ENCODE peak calls at places on chromosomes 13 and 19, in eight cellular contexts. One of them, this sample, is unnamed.

GRCh38 chr19:28168557-28168956 is 1044.4 kb downstream of the UQCRFS1 start:
- DNase-seq in PC-9: no peak
- DNase-seq in heart left ventricle: no peak
- DNase-seq in endothelial cell of umbilical vein: no peak
- DNase-seq in cardiac muscle cell: no peak
- DNase-seq in CD8-positive, alpha-beta T cell: no peak
- DNase-seq in GM23338: peak; percentile 79
- DNase-seq in adrenal gland: no peak
- DNase-seq in this sample: no peak

GRCh38 chr19:51811344-51811743 is 16.4 kb downstream of the FPR3 start:
- DNase-seq in PC-9: no peak
- DNase-seq in heart left ventricle: peak; percentile 46
- DNase-seq in endothelial cell of umbilical vein: no peak
- DNase-seq in cardiac muscle cell: no peak
- DNase-seq in CD8-positive, alpha-beta T cell: no peak
- DNase-seq in GM23338: no peak
- DNase-seq in adrenal gland: peak; percentile 55
- DNase-seq in this sample: peak; percentile 78

GRCh38 chr19:12750851-12751250 is 740 bp upstream of the BEST2 start:
- DNase-seq in PC-9: no peak
- DNase-seq in heart left ventricle: no peak
- DNase-seq in endothelial cell of umbilical vein: no peak
- DNase-seq in cardiac muscle cell: no peak
- DNase-seq in CD8-positive, alpha-beta T cell: no peak
- DNase-seq in GM23338: no peak
- DNase-seq in adrenal gland: no peak
- DNase-seq in this sample: no peak

GRCh38 chr13:85313761-85314503 is 485.3 kb downstream of the SLITRK6 start:
- DNase-seq in PC-9: peak; percentile 1
- DNase-seq in heart left ventricle: no peak
- DNase-seq in endothelial cell of umbilical vein: peak; percentile 64
- DNase-seq in cardiac muscle cell: peak; percentile 3
- DNase-seq in CD8-positive, alpha-beta T cell: no peak
- DNase-seq in GM23338: no peak
- DNase-seq in adrenal gland: no peak
- DNase-seq in this sample: no peak

GRCh38 chr13:106173346-106173745 is 362.1 kb downstream of the EFNB2 start:
- DNase-seq in PC-9: no peak
- DNase-seq in heart left ventricle: no peak
- DNase-seq in endothelial cell of umbilical vein: no peak
- DNase-seq in cardiac muscle cell: no peak
- DNase-seq in CD8-positive, alpha-beta T cell: no peak
- DNase-seq in GM23338: no peak
- DNase-seq in adrenal gland: no peak
- DNase-seq in this sample: no peak

GRCh38 chr13:30744056-30744684 is 8.8 kb downstream of the ALOX5AP start:
- DNase-seq in PC-9: peak; percentile 44
- DNase-seq in heart left ventricle: peak; percentile 33
- DNase-seq in endothelial cell of umbilical vein: peak; percentile 36
- DNase-seq in cardiac muscle cell: no peak
- DNase-seq in CD8-positive, alpha-beta T cell: peak; percentile 88
- DNase-seq in GM23338: no peak
- DNase-seq in adrenal gland: peak; percentile 76
- DNase-seq in this sample: peak; percentile 83

GRCh38 chr13:110985570-110985969 is 70.7 kb upstream of the ANKRD10 start:
- DNase-seq in PC-9: no peak
- DNase-seq in heart left ventricle: no peak
- DNase-seq in endothelial cell of umbilical vein: no peak
- DNase-seq in cardiac muscle cell: peak; percentile 33
- DNase-seq in CD8-positive, alpha-beta T cell: no peak
- DNase-seq in GM23338: no peak
- DNase-seq in adrenal gland: no peak
- DNase-seq in this sample: no peak

GRCh38 chr19:4609878-4610511 is 29.3 kb upstream of the TNFAIP8L1 start:
- DNase-seq in PC-9: no peak
- DNase-seq in heart left ventricle: peak; percentile 47
- DNase-seq in endothelial cell of umbilical vein: no peak
- DNase-seq in cardiac muscle cell: no peak
- DNase-seq in CD8-positive, alpha-beta T cell: no peak
- DNase-seq in GM23338: peak; percentile 64
- DNase-seq in adrenal gland: no peak
- DNase-seq in this sample: peak; percentile 84

GRCh38 chr13:31322025-31322424 is 122.2 kb downstream of the B3GLCT start:
- DNase-seq in PC-9: no peak
- DNase-seq in heart left ventricle: no peak
- DNase-seq in endothelial cell of umbilical vein: no peak
- DNase-seq in cardiac muscle cell: peak; percentile 93
- DNase-seq in CD8-positive, alpha-beta T cell: no peak
- DNase-seq in GM23338: no peak
- DNase-seq in adrenal gland: peak; percentile 51
- DNase-seq in this sample: no peak

GRCh38 chr13:96804186-96804585 is 190.1 kb downstream of the OXGR1 start:
- DNase-seq in PC-9: no peak
- DNase-seq in heart left ventricle: no peak
- DNase-seq in endothelial cell of umbilical vein: no peak
- DNase-seq in cardiac muscle cell: no peak
- DNase-seq in CD8-positive, alpha-beta T cell: no peak
- DNase-seq in GM23338: no peak
- DNase-seq in adrenal gland: no peak
- DNase-seq in this sample: no peak

GRCh38 chr19:18229474-18229873 is 3.2 kb upstream of the PDE4C start:
- DNase-seq in PC-9: no peak
- DNase-seq in heart left ventricle: no peak
- DNase-seq in endothelial cell of umbilical vein: no peak
- DNase-seq in cardiac muscle cell: no peak
- DNase-seq in CD8-positive, alpha-beta T cell: no peak
- DNase-seq in GM23338: peak; percentile 61
- DNase-seq in adrenal gland: no peak
- DNase-seq in this sample: no peak
- H3K27me3 ChIP-seq in PC-9: no peaks in the 10 kb centered on the region
- H3K27me3 ChIP-seq in heart left ventricle: peaks cover 60% of the 10 kb centered on the region
- H3K27me3 ChIP-seq in endothelial cell of umbilical vein: peaks cover 9% of the 10 kb centered on the region
- H3K27me3 ChIP-seq in cardiac muscle cell: no peaks in the 10 kb centered on the region
- H3K27me3 ChIP-seq in CD8-positive, alpha-beta T cell: peaks cover 62% of the 10 kb centered on the region
- H3K27me3 ChIP-seq in GM23338: peaks cover 27% of the 10 kb centered on the region
- H3K27me3 ChIP-seq in adrenal gland: peaks cover 30% of the 10 kb centered on the region
- H3K27me3 ChIP-seq in this sample: peaks cover 100% of the 10 kb centered on the region

DNA sequence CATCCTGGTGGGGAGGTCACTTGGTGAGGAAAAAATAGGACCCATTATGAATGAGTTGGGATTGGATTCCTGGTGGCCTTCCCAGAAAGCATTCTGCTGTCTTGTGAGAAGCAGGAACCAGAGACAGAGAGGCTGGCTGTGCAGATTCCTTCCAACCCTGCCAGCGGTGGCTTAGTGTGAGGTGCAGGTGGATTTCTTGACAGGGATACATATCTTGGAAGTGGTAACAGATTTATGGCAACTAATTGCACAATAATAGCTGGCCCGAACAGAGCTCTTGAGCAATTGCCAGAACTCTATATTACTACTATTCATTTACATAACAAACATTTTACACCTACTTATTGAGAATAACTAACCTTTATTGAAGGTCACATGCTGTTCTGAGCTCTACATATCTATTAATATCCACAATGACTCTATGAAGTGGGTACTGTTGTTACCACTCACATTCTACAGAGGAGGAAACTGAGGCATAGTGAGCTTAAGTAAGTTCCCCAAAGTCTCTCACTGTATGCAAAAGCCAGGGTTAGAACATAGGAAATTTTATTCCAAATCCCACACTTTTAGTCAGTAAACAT is 173.9 kb upstream of the SERP2 start:
- DNase-seq in PC-9: no peak
- DNase-seq in heart left ventricle: no peak
- DNase-seq in endothelial cell of umbilical vein: no peak
- DNase-seq in cardiac muscle cell: no peak
- DNase-seq in CD8-positive, alpha-beta T cell: no peak
- DNase-seq in GM23338: no peak
- DNase-seq in adrenal gland: no peak
- DNase-seq in this sample: no peak
- H3K4me3 ChIP-seq in PC-9: no peak overlapping the region
- H3K4me3 ChIP-seq in heart left ventricle: no peak overlapping the region
- H3K4me3 ChIP-seq in endothelial cell of umbilical vein: no peak overlapping the region
- H3K4me3 ChIP-seq in cardiac muscle cell: no peak overlapping the region
- H3K4me3 ChIP-seq in CD8-positive, alpha-beta T cell: no peak overlapping the region
- H3K4me3 ChIP-seq in GM23338: no peak overlapping the region
- H3K4me3 ChIP-seq in adrenal gland: no peak overlapping the region
- H3K4me3 ChIP-seq in this sample: no peak overlapping the region

GRCh38 chr13:44048326-44048725 is 168.6 kb downstream of the LACC1 start:
- DNase-seq in PC-9: no peak
- DNase-seq in heart left ventricle: no peak
- DNase-seq in endothelial cell of umbilical vein: no peak
- DNase-seq in cardiac muscle cell: peak; percentile 21
- DNase-seq in CD8-positive, alpha-beta T cell: no peak
- DNase-seq in GM23338: no peak
- DNase-seq in adrenal gland: no peak
- DNase-seq in this sample: no peak
- H3K27ac ChIP-seq in PC-9: no peak overlapping the region
- H3K27ac ChIP-seq in heart left ventricle: no peak overlapping the region
- H3K27ac ChIP-seq in endothelial cell of umbilical vein: no peak overlapping the region
- H3K27ac ChIP-seq in cardiac muscle cell: no peak overlapping the region
- H3K27ac ChIP-seq in CD8-positive, alpha-beta T cell: no peak overlapping the region
- H3K27ac ChIP-seq in GM23338: no peak overlapping the region
- H3K27ac ChIP-seq in adrenal gland: no peak overlapping the region
- H3K27ac ChIP-seq in this sample: no peak overlapping the region

GRCh38 chr19:11481777-11482383 is 1.0 kb upstream of the ELAVL3 start:
- DNase-seq in PC-9: no peak
- DNase-seq in heart left ventricle: peak; percentile 70
- DNase-seq in endothelial cell of umbilical vein: peak; percentile 81
- DNase-seq in cardiac muscle cell: peak; percentile 93
- DNase-seq in CD8-positive, alpha-beta T cell: peak; percentile 43
- DNase-seq in GM23338: peak; percentile 95
- DNase-seq in adrenal gland: peak; percentile 89
- DNase-seq in this sample: peak; percentile 65

GRCh38 chr19:11479090-11479469 is 1.8 kb downstream of the ELAVL3 start:
- DNase-seq in PC-9: no peak
- DNase-seq in heart left ventricle: no peak
- DNase-seq in endothelial cell of umbilical vein: no peak
- DNase-seq in cardiac muscle cell: no peak
- DNase-seq in CD8-positive, alpha-beta T cell: no peak
- DNase-seq in GM23338: no peak
- DNase-seq in adrenal gland: no peak
- DNase-seq in this sample: no peak

GRCh38 chr19:11479470-11480080 is 1.3 kb downstream of the ELAVL3 start:
- DNase-seq in PC-9: no peak
- DNase-seq in heart left ventricle: no peak
- DNase-seq in endothelial cell of umbilical vein: no peak
- DNase-seq in cardiac muscle cell: peak; percentile 26
- DNase-seq in CD8-positive, alpha-beta T cell: no peak
- DNase-seq in GM23338: peak; percentile 91
- DNase-seq in adrenal gland: no peak
- DNase-seq in this sample: peak; percentile 80

GRCh38 chr19:11480927-11481776 is at the start of gene ELAVL3:
- DNase-seq in PC-9: no peak
- DNase-seq in heart left ventricle: no peak
- DNase-seq in endothelial cell of umbilical vein: no peak
- DNase-seq in cardiac muscle cell: no peak
- DNase-seq in CD8-positive, alpha-beta T cell: no peak
- DNase-seq in GM23338: peak; percentile 76
- DNase-seq in adrenal gland: no peak
- DNase-seq in this sample: no peak

GRCh38 chr19:11480081-11480926 is 542 bp downstream of the ELAVL3 start:
- DNase-seq in PC-9: no peak
- DNase-seq in heart left ventricle: no peak
- DNase-seq in endothelial cell of umbilical vein: no peak
- DNase-seq in cardiac muscle cell: no peak
- DNase-seq in CD8-positive, alpha-beta T cell: no peak
- DNase-seq in GM23338: peak; percentile 46
- DNase-seq in adrenal gland: no peak
- DNase-seq in this sample: no peak
- H3K27me3 ChIP-seq in PC-9: no peaks in the 10 kb centered on the region
- H3K27me3 ChIP-seq in heart left ventricle: peaks cover 39% of the 10 kb centered on the region
- H3K27me3 ChIP-seq in endothelial cell of umbilical vein: peaks cover 13% of the 10 kb centered on the region
- H3K27me3 ChIP-seq in cardiac muscle cell: peaks cover 54% of the 10 kb centered on the region
- H3K27me3 ChIP-seq in CD8-positive, alpha-beta T cell: peaks cover 18% of the 10 kb centered on the region
- H3K27me3 ChIP-seq in GM23338: peaks cover 34% of the 10 kb centered on the region
- H3K27me3 ChIP-seq in adrenal gland: peaks cover 16% of the 10 kb centered on the region
- H3K27me3 ChIP-seq in this sample: peaks cover 69% of the 10 kb centered on the region

GRCh38 chr19:11383706-11384048 is 437 bp downstream of the EPOR start:
- DNase-seq in PC-9: no peak
- DNase-seq in heart left ventricle: no peak
- DNase-seq in endothelial cell of umbilical vein: peak; percentile 17
- DNase-seq in cardiac muscle cell: no peak
- DNase-seq in CD8-positive, alpha-beta T cell: no peak
- DNase-seq in GM23338: no peak
- DNase-seq in adrenal gland: no peak
- DNase-seq in this sample: no peak
- H3K4me3 ChIP-seq in PC-9: peak overlapping the region; percentile 59
- H3K4me3 ChIP-seq in heart left ventricle: peak overlapping the region; percentile 62
- H3K4me3 ChIP-seq in endothelial cell of umbilical vein: peak overlapping the region; percentile 7
- H3K4me3 ChIP-seq in cardiac muscle cell: peak overlapping the region; percentile 54
- H3K4me3 ChIP-seq in CD8-positive, alpha-beta T cell: no peak overlapping the region
- H3K4me3 ChIP-seq in GM23338: peak overlapping the region; percentile 58
- H3K4me3 ChIP-seq in adrenal gland: peak overlapping the region; percentile 47
- H3K4me3 ChIP-seq in this sample: peak overlapping the region; percentile 51

DNA sequence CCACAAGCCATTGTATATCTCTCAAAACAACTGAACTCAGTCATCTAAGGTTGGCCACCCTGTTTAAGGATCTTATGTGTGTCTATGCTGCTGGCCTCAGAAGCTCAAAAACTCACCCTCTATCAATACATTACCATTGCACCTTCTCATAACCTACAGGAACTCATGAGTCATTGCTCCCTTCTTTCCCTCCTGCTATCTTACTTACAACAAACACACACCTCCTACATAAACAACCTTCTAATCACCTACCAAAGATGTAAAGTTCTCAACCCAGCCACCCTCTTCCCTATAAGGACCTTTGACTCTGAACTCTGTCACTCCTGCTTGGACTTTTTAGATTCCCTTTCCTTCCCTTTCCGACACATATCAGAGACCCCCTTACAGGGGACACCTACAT is 13.3 kb upstream of the ZSCAN4 start:
- DNase-seq in PC-9: no peak
- DNase-seq in heart left ventricle: no peak
- DNase-seq in endothelial cell of umbilical vein: no peak
- DNase-seq in cardiac muscle cell: no peak
- DNase-seq in CD8-positive, alpha-beta T cell: no peak
- DNase-seq in GM23338: no peak
- DNase-seq in adrenal gland: no peak
- DNase-seq in this sample: no peak
- H3K27ac ChIP-seq in PC-9: no peak overlapping the region
- H3K27ac ChIP-seq in heart left ventricle: no peak overlapping the region
- H3K27ac ChIP-seq in endothelial cell of umbilical vein: no peak overlapping the region
- H3K27ac ChIP-seq in cardiac muscle cell: no peak overlapping the region
- H3K27ac ChIP-seq in CD8-positive, alpha-beta T cell: no peak overlapping the region
- H3K27ac ChIP-seq in GM23338: no peak overlapping the region
- H3K27ac ChIP-seq in adrenal gland: no peak overlapping the region
- H3K27ac ChIP-seq in this sample: no peak overlapping the region